ENCODE peak calls at places on chromosomes 2 and 18, in five cellular contexts. One of them, this sample, is unnamed.

GRCh38 chr2:9961014-9961413 is 9.5 kb downstream of the GRHL1 start:
- DNase-seq in GM23248: no peak
- DNase-seq in hepatic stellate cell: no peak
- DNase-seq in astrocyte of the cerebellum: no peak
- DNase-seq in H1: no peak
- DNase-seq in this sample: no peak

GRCh38 chr2:144382848-144383247 is 137.1 kb downstream of the ZEB2 start:
- DNase-seq in GM23248: no peak
- DNase-seq in astrocyte of the cerebellum: peak
- DNase-seq in hepatic stellate cell: no peak
- DNase-seq in H1: no peak
- DNase-seq in this sample: no peak

GRCh38 chr18:832085-832681 is 20.1 kb upstream of the YES1 start:
- DNase-seq in astrocyte of the cerebellum: no peak
- DNase-seq in H1: peak
- DNase-seq in hepatic stellate cell: no peak
- DNase-seq in GM23248: no peak
- DNase-seq in this sample: no peak

GRCh38 chr18:62939925-62940324 is 224.6 kb downstream of the PHLPP1 start:
- DNase-seq in H1: no peak
- DNase-seq in astrocyte of the cerebellum: no peak
- DNase-seq in hepatic stellate cell: no peak
- DNase-seq in GM23248: no peak
- DNase-seq in this sample: no peak

GRCh38 chr2:58515827-58516574 is 274.9 kb upstream of the FANCL start:
- DNase-seq in H1: no peak
- DNase-seq in GM23248: peak
- DNase-seq in astrocyte of the cerebellum: no peak
- DNase-seq in hepatic stellate cell: no peak
- DNase-seq in this sample: no peak

GRCh38 chr2:101521497-101521896 is 46.6 kb upstream of the RFX8 start:
- DNase-seq in hepatic stellate cell: no peak
- DNase-seq in astrocyte of the cerebellum: no peak
- DNase-seq in H1: no peak
- DNase-seq in GM23248: no peak
- DNase-seq in this sample: no peak

GRCh38 chr2:69222984-69223658 is 163.9 kb downstream of the GFPT1 start:
- DNase-seq in GM23248: peak
- DNase-seq in hepatic stellate cell: no peak
- DNase-seq in astrocyte of the cerebellum: no peak
- DNase-seq in H1: no peak
- DNase-seq in this sample: no peak

GRCh38 chr2:31388736-31389135 is 25.8 kb downstream of the XDH start:
- DNase-seq in hepatic stellate cell: no peak
- DNase-seq in H1: no peak
- DNase-seq in GM23248: no peak
- DNase-seq in astrocyte of the cerebellum: no peak
- DNase-seq in this sample: no peak

GRCh38 chr2:152409691-152410597 is 75.0 kb downstream of the FMNL2 start:
- DNase-seq in hepatic stellate cell: no peak
- DNase-seq in GM23248: peak
- DNase-seq in H1: no peak
- DNase-seq in astrocyte of the cerebellum: peak
- DNase-seq in this sample: no peak

GRCh38 chr18:45268583-45268982 is 346.7 kb upstream of the SLC14A2 start:
- DNase-seq in H1: no peak
- DNase-seq in astrocyte of the cerebellum: no peak
- DNase-seq in hepatic stellate cell: no peak
- DNase-seq in GM23248: no peak
- DNase-seq in this sample: no peak

GRCh38 chr18:69128978-69129377 is 271.7 kb upstream of the DOK6 start:
- DNase-seq in hepatic stellate cell: no peak
- DNase-seq in GM23248: no peak
- DNase-seq in H1: peak
- DNase-seq in astrocyte of the cerebellum: no peak
- DNase-seq in this sample: no peak

GRCh38 chr2:186595219-186595618 is 5.4 kb downstream of the ITGAV start:
- DNase-seq in GM23248: peak
- DNase-seq in astrocyte of the cerebellum: no peak
- DNase-seq in hepatic stellate cell: no peak
- DNase-seq in H1: no peak
- DNase-seq in this sample: no peak

GRCh38 chr18:78731423-78732032 is 248.1 kb upstream of the SALL3 start:
- DNase-seq in hepatic stellate cell: no peak
- DNase-seq in H1: no peak
- DNase-seq in astrocyte of the cerebellum: no peak
- DNase-seq in GM23248: no peak
- DNase-seq in this sample: no peak

GRCh38 chr2:222180619-222181018 is 118.2 kb downstream of the PAX3 start:
- DNase-seq in hepatic stellate cell: no peak
- DNase-seq in astrocyte of the cerebellum: no peak
- DNase-seq in H1: no peak
- DNase-seq in GM23248: no peak
- DNase-seq in this sample: no peak

GRCh38 chr18:23494992-23495391 is 8.3 kb upstream of the RMC1 start:
- DNase-seq in astrocyte of the cerebellum: no peak
- DNase-seq in GM23248: no peak
- DNase-seq in H1: no peak
- DNase-seq in hepatic stellate cell: no peak
- DNase-seq in this sample: no peak

GRCh38 chr2:30665761-30666306 is 141.4 kb downstream of the CAPN13 start:
- DNase-seq in astrocyte of the cerebellum: no peak
- DNase-seq in hepatic stellate cell: no peak
- DNase-seq in GM23248: no peak
- DNase-seq in H1: peak
- DNase-seq in this sample: no peak

GRCh38 chr2:46381263-46381849 is 84.1 kb downstream of the EPAS1 start:
- DNase-seq in astrocyte of the cerebellum: no peak
- DNase-seq in hepatic stellate cell: no peak
- DNase-seq in H1: no peak
- DNase-seq in GM23248: peak
- DNase-seq in this sample: no peak

GRCh38 chr18:45169610-45170009 is 445.7 kb upstream of the SLC14A2 start:
- DNase-seq in hepatic stellate cell: peak
- DNase-seq in astrocyte of the cerebellum: peak
- DNase-seq in H1: no peak
- DNase-seq in GM23248: peak
- DNase-seq in this sample: peak

GRCh38 chr18:2223859-2224258 is 347.4 kb downstream of the METTL4 start:
- DNase-seq in H1: peak
- DNase-seq in hepatic stellate cell: no peak
- DNase-seq in astrocyte of the cerebellum: peak
- DNase-seq in GM23248: peak
- DNase-seq in this sample: no peak

GRCh38 chr18:961644-962355 is 57.1 kb downstream of the ADCYAP1 start:
- DNase-seq in GM23248: peak
- DNase-seq in astrocyte of the cerebellum: peak
- DNase-seq in H1: peak
- DNase-seq in hepatic stellate cell: peak
- DNase-seq in this sample: peak

GRCh38 chr2:149330127-149331022 is at the start of gene LYPD6:
- DNase-seq in GM23248: peak
- DNase-seq in H1: peak
- DNase-seq in hepatic stellate cell: peak
- DNase-seq in astrocyte of the cerebellum: no peak
- DNase-seq in this sample: peak

GRCh38 chr2:110853516-110853915 is 121.1 kb downstream of the ACOXL start:
- DNase-seq in H1: no peak
- DNase-seq in GM23248: peak
- DNase-seq in astrocyte of the cerebellum: no peak
- DNase-seq in hepatic stellate cell: no peak
- DNase-seq in this sample: no peak

GRCh38 chr2:196660264-196660663 is 20.7 kb downstream of the CCDC150 start:
- DNase-seq in H1: no peak
- DNase-seq in astrocyte of the cerebellum: no peak
- DNase-seq in GM23248: peak
- DNase-seq in hepatic stellate cell: no peak
- DNase-seq in this sample: no peak

GRCh38 chr18:527136-527535 is 26.6 kb upstream of the COLEC12 start:
- DNase-seq in astrocyte of the cerebellum: no peak
- DNase-seq in H1: no peak
- DNase-seq in GM23248: no peak
- DNase-seq in hepatic stellate cell: no peak
- DNase-seq in this sample: no peak

GRCh38 chr2:64852771-64853241 is 136.4 kb upstream of the SLC1A4 start:
- DNase-seq in GM23248: no peak
- DNase-seq in H1: no peak
- DNase-seq in hepatic stellate cell: no peak
- DNase-seq in astrocyte of the cerebellum: no peak
- DNase-seq in this sample: no peak

GRCh38 chr2:111252436-111252835 is 131.7 kb downstream of the BCL2L11 start:
- DNase-seq in astrocyte of the cerebellum: no peak
- DNase-seq in GM23248: no peak
- DNase-seq in hepatic stellate cell: no peak
- DNase-seq in H1: no peak
- DNase-seq in this sample: no peak

GRCh38 chr2:240868286-240869108 is at the start of gene AGXT:
- DNase-seq in astrocyte of the cerebellum: no peak
- DNase-seq in hepatic stellate cell: no peak
- DNase-seq in H1: no peak
- DNase-seq in GM23248: peak
- DNase-seq in this sample: no peak

GRCh38 chr2:71646028-71646427 is 192.7 kb downstream of the DYSF start:
- DNase-seq in hepatic stellate cell: peak
- DNase-seq in GM23248: peak
- DNase-seq in H1: no peak
- DNase-seq in astrocyte of the cerebellum: peak
- DNase-seq in this sample: no peak

GRCh38 chr18:23237524-23238151 is 102.4 kb downstream of the CABLES1 start:
- DNase-seq in hepatic stellate cell: peak
- DNase-seq in H1: no peak
- DNase-seq in astrocyte of the cerebellum: no peak
- DNase-seq in GM23248: peak
- DNase-seq in this sample: no peak

GRCh38 chr2:64978514-64979268 is 10.5 kb upstream of the SLC1A4 start:
- DNase-seq in GM23248: peak
- DNase-seq in hepatic stellate cell: no peak
- DNase-seq in astrocyte of the cerebellum: no peak
- DNase-seq in H1: no peak
- DNase-seq in this sample: no peak

GRCh38 chr2:170770304-170771048 is at the start of gene ERICH2:
- DNase-seq in GM23248: peak
- DNase-seq in astrocyte of the cerebellum: no peak
- DNase-seq in H1: peak
- DNase-seq in hepatic stellate cell: peak
- DNase-seq in this sample: no peak

GRCh38 chr2:111903930-111904439 is 5.6 kb downstream of the MERTK start:
- DNase-seq in astrocyte of the cerebellum: no peak
- DNase-seq in H1: no peak
- DNase-seq in hepatic stellate cell: no peak
- DNase-seq in GM23248: no peak
- DNase-seq in this sample: no peak

GRCh38 chr18:37546023-37546537 is 19.5 kb downstream of the CELF4 start:
- DNase-seq in astrocyte of the cerebellum: no peak
- DNase-seq in GM23248: no peak
- DNase-seq in H1: no peak
- DNase-seq in hepatic stellate cell: no peak
- DNase-seq in this sample: no peak

GRCh38 chr2:225998125-225998524 is 598.6 kb downstream of the NYAP2 start:
- DNase-seq in GM23248: no peak
- DNase-seq in H1: no peak
- DNase-seq in hepatic stellate cell: no peak
- DNase-seq in astrocyte of the cerebellum: no peak
- DNase-seq in this sample: no peak

GRCh38 chr2:193240752-193241151 is 1046.0 kb upstream of the TMEFF2 start:
- DNase-seq in GM23248: peak
- DNase-seq in astrocyte of the cerebellum: no peak
- DNase-seq in hepatic stellate cell: no peak
- DNase-seq in H1: no peak
- DNase-seq in this sample: no peak

GRCh38 chr2:240512109-240512485 is 45.7 kb downstream of the ANKMY1 start:
- DNase-seq in H1: no peak
- DNase-seq in GM23248: no peak
- DNase-seq in astrocyte of the cerebellum: no peak
- DNase-seq in hepatic stellate cell: no peak
- DNase-seq in this sample: no peak

GRCh38 chr2:200737585-200737984 is 74.1 kb upstream of the BZW1 start:
- DNase-seq in H1: no peak
- DNase-seq in astrocyte of the cerebellum: no peak
- DNase-seq in hepatic stellate cell: no peak
- DNase-seq in GM23248: no peak
- DNase-seq in this sample: no peak

GRCh38 chr18:58609536-58609993 is 19.3 kb downstream of the ALPK2 start:
- DNase-seq in hepatic stellate cell: no peak
- DNase-seq in astrocyte of the cerebellum: no peak
- DNase-seq in GM23248: no peak
- DNase-seq in H1: no peak
- DNase-seq in this sample: no peak

GRCh38 chr18:78506031-78506461 is 473.6 kb upstream of the SALL3 start:
- DNase-seq in GM23248: no peak
- DNase-seq in H1: peak
- DNase-seq in hepatic stellate cell: no peak
- DNase-seq in astrocyte of the cerebellum: no peak
- DNase-seq in this sample: no peak